ENCODE peak calls at places on chromosomes 4 and X, in nine cellular contexts. One of them, this sample, is unnamed.

GRCh38 chr4:173272987-173273386 is 61.2 kb downstream of the HMGB2 start:
- DNase-seq in ACHN: no peak
- DNase-seq in activated naive CD8-positive, alpha-beta T cell treated with anti-CD3 and anti-CD28 coated beads, Interleukin-2, amount 50 U/mL, for 24 hours: no peak
- DNase-seq in stimulated activated CD4-positive, alpha-beta T cell treated with anti-CD3 and anti-CD28 coated beads, Interleukin-2, amount 100 ng/mL, for 24 hours: no peak
- DNase-seq in tibial nerve: no peak
- DNase-seq in DMS53: no peak
- DNase-seq in heart left ventricle: no peak
- DNase-seq in fibroblast of lung: peak; percentile 61
- DNase-seq in AG09309: no peak
- DNase-seq in this sample: peak; percentile 72

GRCh38 chr4:126065016-126065415 is 750.3 kb downstream of the FAT4 start:
- DNase-seq in ACHN: no peak
- DNase-seq in activated naive CD8-positive, alpha-beta T cell treated with anti-CD3 and anti-CD28 coated beads, Interleukin-2, amount 50 U/mL, for 24 hours: no peak
- DNase-seq in stimulated activated CD4-positive, alpha-beta T cell treated with anti-CD3 and anti-CD28 coated beads, Interleukin-2, amount 100 ng/mL, for 24 hours: no peak
- DNase-seq in tibial nerve: no peak
- DNase-seq in DMS53: no peak
- DNase-seq in heart left ventricle: no peak
- DNase-seq in fibroblast of lung: no peak
- DNase-seq in AG09309: no peak
- DNase-seq in this sample: no peak

GRCh38 chr4:24131954-24132673 is 242.3 kb upstream of the PPARGC1A start:
- DNase-seq in ACHN: no peak
- DNase-seq in activated naive CD8-positive, alpha-beta T cell treated with anti-CD3 and anti-CD28 coated beads, Interleukin-2, amount 50 U/mL, for 24 hours: no peak
- DNase-seq in stimulated activated CD4-positive, alpha-beta T cell treated with anti-CD3 and anti-CD28 coated beads, Interleukin-2, amount 100 ng/mL, for 24 hours: no peak
- DNase-seq in tibial nerve: no peak
- DNase-seq in DMS53: no peak
- DNase-seq in heart left ventricle: no peak
- DNase-seq in fibroblast of lung: no peak
- DNase-seq in AG09309: no peak
- DNase-seq in this sample: no peak

GRCh38 chrX:37753384-37753783 is 26.5 kb upstream of the CYBB start:
- DNase-seq in ACHN: no peak
- DNase-seq in activated naive CD8-positive, alpha-beta T cell treated with anti-CD3 and anti-CD28 coated beads, Interleukin-2, amount 50 U/mL, for 24 hours: no peak
- DNase-seq in stimulated activated CD4-positive, alpha-beta T cell treated with anti-CD3 and anti-CD28 coated beads, Interleukin-2, amount 100 ng/mL, for 24 hours: no peak
- DNase-seq in tibial nerve: no peak
- DNase-seq in DMS53: no peak
- DNase-seq in heart left ventricle: no peak
- DNase-seq in fibroblast of lung: no peak
- DNase-seq in AG09309: no peak
- DNase-seq in this sample: no peak

GRCh38 chr4:138669479-138670165 is 346.0 kb upstream of the NOCT start:
- DNase-seq in ACHN: no peak
- DNase-seq in activated naive CD8-positive, alpha-beta T cell treated with anti-CD3 and anti-CD28 coated beads, Interleukin-2, amount 50 U/mL, for 24 hours: no peak
- DNase-seq in stimulated activated CD4-positive, alpha-beta T cell treated with anti-CD3 and anti-CD28 coated beads, Interleukin-2, amount 100 ng/mL, for 24 hours: no peak
- DNase-seq in tibial nerve: no peak
- DNase-seq in DMS53: no peak
- DNase-seq in heart left ventricle: no peak
- DNase-seq in fibroblast of lung: peak; percentile 98
- DNase-seq in AG09309: peak; percentile 42
- DNase-seq in this sample: peak; percentile 53

GRCh38 chrX:16712825-16713155 is 321 bp upstream of the CTPS2 start:
- DNase-seq in ACHN: no peak
- DNase-seq in activated naive CD8-positive, alpha-beta T cell treated with anti-CD3 and anti-CD28 coated beads, Interleukin-2, amount 50 U/mL, for 24 hours: no peak
- DNase-seq in stimulated activated CD4-positive, alpha-beta T cell treated with anti-CD3 and anti-CD28 coated beads, Interleukin-2, amount 100 ng/mL, for 24 hours: no peak
- DNase-seq in tibial nerve: no peak
- DNase-seq in DMS53: no peak
- DNase-seq in heart left ventricle: no peak
- DNase-seq in fibroblast of lung: peak; percentile 42
- DNase-seq in AG09309: no peak
- DNase-seq in this sample: no peak

GRCh38 chr4:124372916-124373315 is 339.6 kb downstream of the ANKRD50 start:
- DNase-seq in ACHN: no peak
- DNase-seq in activated naive CD8-positive, alpha-beta T cell treated with anti-CD3 and anti-CD28 coated beads, Interleukin-2, amount 50 U/mL, for 24 hours: no peak
- DNase-seq in stimulated activated CD4-positive, alpha-beta T cell treated with anti-CD3 and anti-CD28 coated beads, Interleukin-2, amount 100 ng/mL, for 24 hours: no peak
- DNase-seq in tibial nerve: no peak
- DNase-seq in DMS53: no peak
- DNase-seq in heart left ventricle: no peak
- DNase-seq in fibroblast of lung: peak; percentile 2
- DNase-seq in AG09309: no peak
- DNase-seq in this sample: no peak

GRCh38 chr4:7784131-7784870 is 155.4 kb downstream of the AFAP1 start:
- DNase-seq in ACHN: no peak
- DNase-seq in activated naive CD8-positive, alpha-beta T cell treated with anti-CD3 and anti-CD28 coated beads, Interleukin-2, amount 50 U/mL, for 24 hours: no peak
- DNase-seq in stimulated activated CD4-positive, alpha-beta T cell treated with anti-CD3 and anti-CD28 coated beads, Interleukin-2, amount 100 ng/mL, for 24 hours: no peak
- DNase-seq in tibial nerve: no peak
- DNase-seq in DMS53: no peak
- DNase-seq in heart left ventricle: no peak
- DNase-seq in fibroblast of lung: no peak
- DNase-seq in AG09309: no peak
- DNase-seq in this sample: no peak

GRCh38 chr4:163816494-163816893 is 322.0 kb downstream of the TMA16 start:
- DNase-seq in ACHN: no peak
- DNase-seq in activated naive CD8-positive, alpha-beta T cell treated with anti-CD3 and anti-CD28 coated beads, Interleukin-2, amount 50 U/mL, for 24 hours: no peak
- DNase-seq in stimulated activated CD4-positive, alpha-beta T cell treated with anti-CD3 and anti-CD28 coated beads, Interleukin-2, amount 100 ng/mL, for 24 hours: no peak
- DNase-seq in tibial nerve: no peak
- DNase-seq in DMS53: peak; percentile 2
- DNase-seq in heart left ventricle: no peak
- DNase-seq in fibroblast of lung: no peak
- DNase-seq in AG09309: no peak
- DNase-seq in this sample: no peak

GRCh38 chr4:36467670-36468069 is 186.3 kb downstream of the DTHD1 start:
- DNase-seq in ACHN: no peak
- DNase-seq in activated naive CD8-positive, alpha-beta T cell treated with anti-CD3 and anti-CD28 coated beads, Interleukin-2, amount 50 U/mL, for 24 hours: no peak
- DNase-seq in stimulated activated CD4-positive, alpha-beta T cell treated with anti-CD3 and anti-CD28 coated beads, Interleukin-2, amount 100 ng/mL, for 24 hours: no peak
- DNase-seq in tibial nerve: no peak
- DNase-seq in DMS53: no peak
- DNase-seq in heart left ventricle: no peak
- DNase-seq in fibroblast of lung: no peak
- DNase-seq in AG09309: no peak
- DNase-seq in this sample: no peak

This sample was measured in fibroblast of pulmonary artery.